ENCODE peak calls at places on chromosome 15, in six cellular contexts. One of them, this sample, is unnamed.

GRCh38 chr15:89088605-89089315 is 504 bp downstream of the ABHD2 start:
- DNase-seq in OCI-LY7: peak
- DNase-seq in HCT116: no peak
- DNase-seq in GM12865: peak
- DNase-seq in bronchial epithelial cell: no peak
- DNase-seq in CD4-positive, alpha-beta T cell: no peak
- DNase-seq in this sample: no peak

GRCh38 chr15:89740137-89740536 is 10.9 kb downstream of the MESP1 start:
- DNase-seq in OCI-LY7: peak
- DNase-seq in CD4-positive, alpha-beta T cell: no peak
- DNase-seq in HCT116: peak
- DNase-seq in bronchial epithelial cell: peak
- DNase-seq in GM12865: peak
- DNase-seq in this sample: peak

GRCh38 chr15:58444658-58445332 is 13.0 kb downstream of the LIPC start:
- DNase-seq in HCT116: no peak
- DNase-seq in CD4-positive, alpha-beta T cell: no peak
- DNase-seq in OCI-LY7: no peak
- DNase-seq in GM12865: no peak
- DNase-seq in bronchial epithelial cell: no peak
- DNase-seq in this sample: no peak

GRCh38 chr15:44023176-44023575 is 171.9 kb downstream of the FRMD5 start:
- DNase-seq in bronchial epithelial cell: peak
- DNase-seq in HCT116: no peak
- DNase-seq in CD4-positive, alpha-beta T cell: no peak
- DNase-seq in GM12865: no peak
- DNase-seq in OCI-LY7: no peak
- DNase-seq in this sample: no peak

GRCh38 chr15:65824941-65825544 is 33.0 kb upstream of the DENND4A start:
- DNase-seq in OCI-LY7: no peak
- DNase-seq in bronchial epithelial cell: peak
- DNase-seq in CD4-positive, alpha-beta T cell: no peak
- DNase-seq in HCT116: no peak
- DNase-seq in GM12865: no peak
- DNase-seq in this sample: no peak

GRCh38 chr15:43483306-43484128 is 9.4 kb downstream of the TP53BP1 start:
- DNase-seq in HCT116: no peak
- DNase-seq in GM12865: peak
- DNase-seq in OCI-LY7: peak
- DNase-seq in bronchial epithelial cell: no peak
- DNase-seq in CD4-positive, alpha-beta T cell: no peak
- DNase-seq in this sample: no peak

GRCh38 chr15:80489030-80489594 is 84.9 kb downstream of the ARNT2 start:
- DNase-seq in bronchial epithelial cell: peak
- DNase-seq in OCI-LY7: no peak
- DNase-seq in GM12865: no peak
- DNase-seq in CD4-positive, alpha-beta T cell: no peak
- DNase-seq in HCT116: no peak
- DNase-seq in this sample: no peak

GRCh38 chr15:80514071-80514780 is 110.0 kb downstream of the ARNT2 start:
- DNase-seq in bronchial epithelial cell: peak
- DNase-seq in GM12865: no peak
- DNase-seq in CD4-positive, alpha-beta T cell: no peak
- DNase-seq in OCI-LY7: no peak
- DNase-seq in HCT116: no peak
- DNase-seq in this sample: no peak

GRCh38 chr15:71133734-71134464 is 18.6 kb downstream of the THSD4 start:
- DNase-seq in HCT116: no peak
- DNase-seq in bronchial epithelial cell: peak
- DNase-seq in OCI-LY7: no peak
- DNase-seq in GM12865: no peak
- DNase-seq in CD4-positive, alpha-beta T cell: no peak
- DNase-seq in this sample: no peak

GRCh38 chr15:73196113-73196512 is 143.8 kb downstream of the NEO1 start:
- DNase-seq in bronchial epithelial cell: no peak
- DNase-seq in HCT116: no peak
- DNase-seq in GM12865: no peak
- DNase-seq in CD4-positive, alpha-beta T cell: no peak
- DNase-seq in OCI-LY7: no peak
- DNase-seq in this sample: no peak

GRCh38 chr15:38593523-38593922 is 28.9 kb upstream of the RASGRP1 start:
- DNase-seq in bronchial epithelial cell: no peak
- DNase-seq in GM12865: no peak
- DNase-seq in CD4-positive, alpha-beta T cell: no peak
- DNase-seq in OCI-LY7: no peak
- DNase-seq in HCT116: no peak
- DNase-seq in this sample: no peak

GRCh38 chr15:76449455-76449854 is 112.9 kb downstream of the ISL2 start:
- DNase-seq in bronchial epithelial cell: no peak
- DNase-seq in HCT116: no peak
- DNase-seq in CD4-positive, alpha-beta T cell: no peak
- DNase-seq in OCI-LY7: no peak
- DNase-seq in GM12865: no peak
- DNase-seq in this sample: no peak

GRCh38 chr15:53862371-53862770 is 102.9 kb upstream of the WDR72 start:
- DNase-seq in OCI-LY7: no peak
- DNase-seq in bronchial epithelial cell: no peak
- DNase-seq in CD4-positive, alpha-beta T cell: no peak
- DNase-seq in GM12865: no peak
- DNase-seq in HCT116: no peak
- DNase-seq in this sample: no peak

GRCh38 chr15:98347001-98347400 is 301.3 kb upstream of the IGF1R start:
- DNase-seq in HCT116: no peak
- DNase-seq in OCI-LY7: no peak
- DNase-seq in GM12865: no peak
- DNase-seq in bronchial epithelial cell: no peak
- DNase-seq in CD4-positive, alpha-beta T cell: no peak
- DNase-seq in this sample: no peak

GRCh38 chr15:80455668-80456442 is 51.7 kb downstream of the ARNT2 start:
- DNase-seq in CD4-positive, alpha-beta T cell: peak
- DNase-seq in HCT116: peak
- DNase-seq in GM12865: peak
- DNase-seq in bronchial epithelial cell: peak
- DNase-seq in OCI-LY7: peak
- DNase-seq in this sample: peak

GRCh38 chr15:82585072-82585471 is 44.8 kb upstream of the RPS17 start:
- DNase-seq in HCT116: no peak
- DNase-seq in bronchial epithelial cell: no peak
- DNase-seq in OCI-LY7: no peak
- DNase-seq in GM12865: no peak
- DNase-seq in CD4-positive, alpha-beta T cell: no peak
- DNase-seq in this sample: no peak

GRCh38 chr15:68683551-68683950 is 104.8 kb downstream of the CORO2B start:
- DNase-seq in CD4-positive, alpha-beta T cell: no peak
- DNase-seq in OCI-LY7: no peak
- DNase-seq in bronchial epithelial cell: no peak
- DNase-seq in GM12865: no peak
- DNase-seq in HCT116: no peak
- DNase-seq in this sample: no peak

GRCh38 chr15:42576040-42576594 is 711 bp downstream of the STARD9 start:
- DNase-seq in CD4-positive, alpha-beta T cell: no peak
- DNase-seq in HCT116: no peak
- DNase-seq in GM12865: no peak
- DNase-seq in OCI-LY7: no peak
- DNase-seq in bronchial epithelial cell: no peak
- DNase-seq in this sample: peak

DNA sequence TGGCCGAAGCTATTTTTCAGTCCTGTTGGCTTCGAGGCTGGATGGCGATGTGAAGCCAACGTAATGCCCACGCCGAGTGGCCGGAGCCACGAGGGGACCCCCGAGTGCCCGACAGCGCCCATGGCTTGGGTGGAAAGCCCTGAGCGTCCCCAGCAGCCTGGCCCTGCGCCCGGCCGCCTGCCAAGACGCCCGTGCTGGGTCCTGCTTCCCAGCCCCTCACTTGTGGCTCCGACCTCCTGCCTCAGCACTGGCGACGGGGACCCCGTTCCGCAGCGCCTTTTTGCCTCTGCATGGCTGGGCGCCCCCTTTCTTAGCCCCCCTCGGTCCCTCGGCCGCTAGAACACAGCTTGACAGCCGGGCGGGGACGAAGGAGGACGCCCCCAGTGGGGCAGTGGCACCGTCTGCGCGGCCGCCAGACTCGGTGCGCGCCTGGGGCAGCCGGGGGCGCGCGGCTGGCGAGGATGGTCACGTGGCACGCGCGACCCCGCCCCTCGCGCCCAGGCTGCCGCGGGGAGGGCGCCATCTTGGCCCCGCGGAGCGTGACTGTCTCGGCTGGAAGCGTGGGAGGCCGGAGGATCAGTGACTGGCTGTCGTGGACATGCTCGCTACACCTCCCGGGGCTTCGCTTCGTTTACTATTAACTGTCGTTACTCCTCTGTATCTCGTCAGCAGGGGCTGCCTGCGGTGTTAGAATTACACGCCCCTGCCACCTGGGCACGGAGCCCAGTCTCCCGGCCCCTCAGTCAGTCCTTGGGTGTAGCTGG is 626 bp upstream of the GPR176 start:
- DNase-seq in HCT116: no peak
- DNase-seq in CD4-positive, alpha-beta T cell: peak
- DNase-seq in GM12865: peak
- DNase-seq in bronchial epithelial cell: peak
- DNase-seq in OCI-LY7: peak
- DNase-seq in this sample: peak
- TF ChIP-seq CTCF in HCT116: no peak
- TF ChIP-seq CTCF in CD4-positive, alpha-beta T cell: no peak
- TF ChIP-seq CTCF in GM12865: no peak
- TF ChIP-seq CTCF in bronchial epithelial cell: no peak
- TF ChIP-seq CTCF in OCI-LY7: no peak
- TF ChIP-seq CTCF in this sample: no peak

DNA sequence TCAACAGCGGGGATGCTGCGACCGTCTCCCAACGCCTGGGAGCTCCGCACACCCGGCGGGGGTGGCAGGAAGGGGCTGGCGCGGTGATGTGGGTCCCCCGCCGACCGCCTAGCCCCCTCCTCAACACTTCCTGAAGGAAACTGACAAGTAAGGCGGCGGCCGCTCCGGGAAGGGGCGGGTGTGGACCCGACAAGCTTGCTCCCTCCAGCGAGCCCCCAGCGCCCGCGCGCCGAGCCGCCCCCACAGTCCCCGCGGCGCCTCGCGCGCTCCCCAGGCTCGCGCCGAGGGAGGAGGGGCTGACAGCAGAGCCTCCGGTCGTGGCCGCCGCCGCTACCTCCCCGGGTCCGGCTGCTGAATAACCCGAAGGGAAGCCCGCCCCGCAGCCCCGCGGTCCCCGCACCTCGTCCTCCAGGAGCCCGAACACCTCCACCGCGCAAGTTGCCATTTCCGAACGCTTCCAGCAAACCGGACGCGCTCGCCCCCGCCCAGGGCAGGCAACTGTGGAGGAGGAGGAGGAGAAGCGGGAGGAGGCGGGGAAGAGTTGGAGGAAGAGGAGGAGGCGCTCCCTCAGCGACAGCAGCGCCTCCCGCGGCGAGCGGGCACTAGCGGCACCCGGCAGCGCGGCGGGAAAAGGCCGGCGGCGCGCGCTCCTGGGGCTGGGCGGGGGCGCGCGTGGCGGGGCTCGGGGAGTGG is at the start of gene NEDD4:
- DNase-seq in CD4-positive, alpha-beta T cell: peak
- DNase-seq in HCT116: peak
- DNase-seq in GM12865: peak
- DNase-seq in OCI-LY7: peak
- DNase-seq in bronchial epithelial cell: peak
- DNase-seq in this sample: peak
- TF ChIP-seq CTCF in CD4-positive, alpha-beta T cell: peak
- TF ChIP-seq CTCF in HCT116: peak
- TF ChIP-seq CTCF in GM12865: peak
- TF ChIP-seq CTCF in OCI-LY7: peak
- TF ChIP-seq CTCF in bronchial epithelial cell: peak
- TF ChIP-seq CTCF in this sample: peak

GRCh38 chr15:33215941-33216872 is 21.7 kb upstream of the FMN1 start:
- DNase-seq in OCI-LY7: peak
- DNase-seq in CD4-positive, alpha-beta T cell: no peak
- DNase-seq in bronchial epithelial cell: peak
- DNase-seq in GM12865: peak
- DNase-seq in HCT116: no peak
- DNase-seq in this sample: no peak
- TF ChIP-seq CTCF in OCI-LY7: peak
- TF ChIP-seq CTCF in CD4-positive, alpha-beta T cell: peak
- TF ChIP-seq CTCF in bronchial epithelial cell: peak
- TF ChIP-seq CTCF in GM12865: peak
- TF ChIP-seq CTCF in HCT116: peak
- TF ChIP-seq CTCF in this sample: peak

GRCh38 chr15:60787737-60788513 is 309.0 kb upstream of the ICE2 start:
- DNase-seq in GM12865: peak
- DNase-seq in HCT116: no peak
- DNase-seq in OCI-LY7: peak
- DNase-seq in CD4-positive, alpha-beta T cell: peak
- DNase-seq in bronchial epithelial cell: no peak
- DNase-seq in this sample: no peak
- TF ChIP-seq CTCF in GM12865: peak
- TF ChIP-seq CTCF in HCT116: peak
- TF ChIP-seq CTCF in OCI-LY7: peak
- TF ChIP-seq CTCF in CD4-positive, alpha-beta T cell: peak
- TF ChIP-seq CTCF in bronchial epithelial cell: peak
- TF ChIP-seq CTCF in this sample: peak

DNA sequence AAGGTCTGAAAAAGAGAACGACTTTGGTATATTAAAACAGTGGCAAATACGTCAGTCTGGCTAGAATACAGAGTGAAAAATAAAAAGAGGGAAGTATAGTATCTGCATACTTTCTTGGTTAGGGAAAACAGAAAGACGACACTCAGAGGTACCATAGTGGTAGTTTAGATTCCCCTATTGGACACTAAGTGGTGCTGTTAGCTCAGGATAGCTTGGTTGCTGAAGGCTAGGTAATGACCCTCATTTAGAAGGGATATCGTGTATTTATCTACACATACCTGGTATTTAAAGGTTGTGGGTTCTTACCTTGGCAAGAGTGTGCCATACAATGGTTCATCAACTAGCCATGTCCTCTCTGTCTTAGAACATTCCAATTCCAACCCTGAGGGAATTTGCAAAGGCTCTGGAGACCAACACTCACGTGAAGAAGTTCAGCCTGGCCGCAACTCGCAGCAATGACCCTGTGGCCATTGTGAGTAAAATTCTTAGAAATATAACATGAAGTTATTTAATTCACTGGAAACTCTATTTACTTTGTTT is 31.0 kb downstream of the TMOD2 start:
- DNase-seq in HCT116: peak
- DNase-seq in OCI-LY7: peak
- DNase-seq in GM12865: peak
- DNase-seq in CD4-positive, alpha-beta T cell: no peak
- DNase-seq in bronchial epithelial cell: no peak
- DNase-seq in this sample: no peak
- TF ChIP-seq CTCF in HCT116: peak
- TF ChIP-seq CTCF in OCI-LY7: peak
- TF ChIP-seq CTCF in GM12865: no peak
- TF ChIP-seq CTCF in CD4-positive, alpha-beta T cell: no peak
- TF ChIP-seq CTCF in bronchial epithelial cell: peak
- TF ChIP-seq CTCF in this sample: no peak

GRCh38 chr15:67117356-67117755 is 52.0 kb downstream of the SMAD3 start:
- DNase-seq in CD4-positive, alpha-beta T cell: no peak
- DNase-seq in OCI-LY7: no peak
- DNase-seq in bronchial epithelial cell: no peak
- DNase-seq in GM12865: no peak
- DNase-seq in HCT116: no peak
- DNase-seq in this sample: no peak
- TF ChIP-seq CTCF in CD4-positive, alpha-beta T cell: no peak
- TF ChIP-seq CTCF in OCI-LY7: no peak
- TF ChIP-seq CTCF in bronchial epithelial cell: no peak
- TF ChIP-seq CTCF in GM12865: no peak
- TF ChIP-seq CTCF in HCT116: no peak
- TF ChIP-seq CTCF in this sample: no peak

This sample was measured in GM20000.